ENCODE peak calls at places on chromosomes 12 and 14, in five cellular contexts. M is lower leg skin, O is AG09319, H is GM13977, B is IMR-90. W is an unnamed sample.

GRCh38 chr14:88559852-88560251 is 3.0 kb upstream of the ZC3H14 start:
- DNase-seq in M (no peak), B (peak), O (no peak), H (no peak), W (no peak)

GRCh38 chr14:85535916-85536834 is 6.2 kb downstream of the FLRT2 start:
- DNase-seq in H (no peak), O (no peak), M (no peak), B (peak), W (no peak)

GRCh38 chr14:94213741-94214140 is 39.6 kb downstream of the PPP4R4 start:
- DNase-seq in B (no peak), H (no peak), M (no peak), O (no peak), W (no peak)

GRCh38 chr12:27198036-27198435 is 46.0 kb upstream of the STK38L start:
- DNase-seq in M (no peak), O (no peak), H (no peak), B (peak), W (no peak)

GRCh38 chr14:50736932-50737419 is 68.9 kb upstream of the SAV1 start:
- DNase-seq in H (peak), O (no peak), B (no peak), M (no peak), W (no peak)

GRCh38 chr12:95143784-95144205 is 70.4 kb upstream of the NR2C1 start:
- DNase-seq in M (no peak), H (no peak), B (peak), O (no peak), W (no peak)

GRCh38 chr12:123752046-123752445 is 10.1 kb upstream of the DNAH10 start:
- DNase-seq in O (no peak), M (no peak), B (no peak), H (no peak), W (no peak)

GRCh38 chr14:56676042-56676441 is 96.4 kb downstream of the TMEM260 start:
- DNase-seq in H (no peak), M (no peak), O (no peak), B (no peak), W (no peak)

GRCh38 chr14:88023658-88024187 is 18.8 kb downstream of the GPR65 start:
- DNase-seq in O (no peak), M (no peak), B (no peak), H (no peak), W (no peak)

GRCh38 chr12:32671930-32672785 is 6.9 kb upstream of the DNM1L start:
- DNase-seq in H (peak), M (peak), B (peak), O (peak), W (no peak)

GRCh38 chr14:90513151-90514014 is 116.6 kb downstream of the CALM1 start:
- DNase-seq in M (no peak), H (no peak), B (peak), O (no peak), W (no peak)

GRCh38 chr14:67964391-67964812 is 144.8 kb downstream of the RAD51B start:
- DNase-seq in O (peak), M (peak), B (peak), H (no peak), W (no peak)

GRCh38 chr12:116861331-116861730 is 19.9 kb downstream of the HRK start:
- DNase-seq in M (no peak), H (peak), B (peak), O (peak), W (no peak)

GRCh38 chr12:29148958-29149690 is at the start of gene FAR2:
- DNase-seq in H (peak), M (no peak), O (no peak), B (no peak), W (peak)

GRCh38 chr14:81591266-81591665 is 57.6 kb upstream of the SEL1L start:
- DNase-seq in B (no peak), M (no peak), H (no peak), O (no peak), W (no peak)

GRCh38 chr14:105448706-105449111 is 25.9 kb upstream of the CRIP2 start:
- DNase-seq in B (peak), H (peak), O (no peak), M (no peak), W (peak)

GRCh38 chr14:70753518-70753953 is 55.8 kb downstream of the MAP3K9 start:
- DNase-seq in O (no peak), H (no peak), B (no peak), M (no peak), W (no peak)

GRCh38 chr12:82461851-82462250 is 103.5 kb downstream of the METTL25 start:
- DNase-seq in B (peak), O (no peak), M (no peak), H (no peak), W (no peak)

GRCh38 chr12:80766897-80767296 is 50.2 kb downstream of the MYF5 start:
- DNase-seq in H (no peak), M (no peak), B (no peak), O (no peak), W (no peak)

DNA sequence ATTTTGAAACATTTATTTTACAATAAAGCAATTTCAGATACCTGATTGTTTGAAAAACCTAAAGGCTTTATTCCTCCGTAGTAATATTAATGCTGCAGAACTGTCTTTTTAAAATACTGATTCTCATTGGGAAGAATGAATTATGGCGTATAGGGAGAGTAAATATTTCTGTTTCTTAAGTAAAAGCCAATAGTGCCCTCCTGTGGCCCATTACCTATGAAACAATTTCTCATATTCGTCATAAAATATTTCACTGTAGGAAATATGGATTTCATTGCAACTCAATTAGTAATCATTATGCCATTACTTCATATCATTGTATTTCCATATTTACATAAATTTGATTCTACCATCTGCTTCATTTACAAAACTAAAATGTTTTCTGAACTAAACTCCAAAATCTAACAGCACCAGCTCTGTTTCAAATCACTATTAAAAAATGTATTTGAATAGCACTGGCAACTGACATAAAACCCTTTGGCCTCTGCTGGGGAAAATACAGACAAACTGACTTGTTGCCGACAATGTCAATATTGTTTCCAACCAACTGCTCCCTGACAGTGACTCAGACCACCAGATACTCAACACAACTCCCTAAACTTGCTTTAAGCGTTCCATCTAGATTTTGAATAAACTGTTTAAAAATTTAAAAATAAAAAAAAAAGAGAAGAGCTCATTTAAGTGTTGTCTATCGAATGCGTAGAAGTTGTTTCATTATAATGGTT is 290.3 kb downstream of the NAV3 start:
- DNase-seq in H (no peak), B (peak), M (no peak), O (peak), W (no peak)
- TF ChIP-seq CTCF in H (peak), B (peak), M (no peak), O (peak), W (no peak)

GRCh38 chr14:35404496-35405303 is at the start of gene NFKBIA:
- DNase-seq in M (peak), O (no peak), H (peak), B (peak), W (peak)
- TF ChIP-seq CTCF in M (no peak), O (peak), H (peak), B (peak), W (no peak)

DNA sequence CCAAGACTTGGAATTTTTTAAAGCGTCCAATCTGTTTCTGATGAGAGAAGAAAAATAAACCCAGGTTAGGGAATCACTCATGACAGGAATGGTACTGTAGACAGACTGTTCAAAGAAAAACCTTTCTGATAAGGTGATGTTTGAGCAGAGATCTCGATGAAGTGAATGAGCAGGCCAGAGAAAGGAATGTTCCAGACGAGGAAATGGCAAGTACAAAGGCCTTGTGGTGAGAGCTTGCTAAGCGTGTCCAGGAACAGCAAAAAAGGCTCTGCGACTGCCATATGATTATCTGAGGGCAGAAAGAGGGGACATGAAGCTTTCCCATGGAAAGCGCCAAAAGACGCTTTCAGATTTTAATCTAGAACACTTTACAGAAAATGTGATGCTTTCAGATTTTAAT is 458.4 kb upstream of the SOX5 start:
- DNase-seq in B (no peak), H (no peak), M (no peak), O (no peak), W (no peak)
- TF ChIP-seq CTCF in B (no peak), H (no peak), M (no peak), O (no peak), W (no peak)

GRCh38 chr12:130160306-130160705 is 2.0 kb upstream of the FZD10 start:
- DNase-seq in B (no peak), H (no peak), O (no peak), M (no peak), W (no peak)
- TF ChIP-seq CTCF in B (no peak), H (no peak), O (no peak), M (no peak), W (no peak)

GRCh38 chr12:110582286-110583136 is 607 bp downstream of the PPTC7 start:
- DNase-seq in O (no peak), B (peak), M (peak), H (peak), W (peak)
- TF ChIP-seq CTCF in O (no peak), B (no peak), M (no peak), H (no peak), W (no peak)

GRCh38 chr14:34981743-34982420 is 910 bp upstream of the SRP54 start:
- DNase-seq in B (peak), M (peak), O (no peak), H (no peak), W (peak)
- TF ChIP-seq CTCF in B (peak), M (peak), O (peak), H (peak), W (peak)

W was measured in natural killer cell.